ENCODE peak calls at places on chromosomes 12 and 14, in four cellular contexts. D is endothelial cell; T is stimulated activated naive CD8-positive, alpha-beta T cell treated with anti-CD3 and anti-CD28 coated beads, Interleukin-15, Interleukin-2, amounts not matched to agents 100 U/mL and 50 U/mL, for 24 hours; I is LoVo. F is an unnamed sample.

GRCh38 chr12:58313091-58313855 is 371.9 kb downstream of the ATP23 start:
- DNase-seq in D (no peak), T (no peak), I (no peak), F (no peak)

GRCh38 chr12:84599539-84599938 is 313.1 kb downstream of the SLC6A15 start:
- DNase-seq in D (no peak), T (no peak), I (peak; percentile 20), F (no peak)

GRCh38 chr12:131716282-131716681 is 5.4 kb downstream of the SFSWAP start:
- DNase-seq in D (no peak), T (no peak), I (no peak), F (no peak)

GRCh38 chr14:106309423-106309822 is 783.0 kb downstream of the TMEM121 start:
- DNase-seq in D (no peak), T (no peak), I (no peak), F (no peak)

GRCh38 chr14:99654235-99655000 is 9.5 kb downstream of the HHIPL1 start:
- DNase-seq in D (no peak), T (no peak), I (no peak), F (no peak)

GRCh38 chr14:54622189-54622958 is 55.4 kb downstream of the SAMD4A start:
- DNase-seq in D (no peak), T (peak; percentile 60), I (no peak), F (peak; percentile 76)

GRCh38 chr12:76706099-76706498 is 57.8 kb upstream of the ZDHHC17 start:
- DNase-seq in D (no peak), T (no peak), I (no peak), F (no peak)

GRCh38 chr14:67820428-67820881 is 876 bp downstream of the RAD51B start:
- DNase-seq in D (no peak), T (peak; percentile 33), I (peak; percentile 63), F (no peak)

GRCh38 chr14:96160913-96161310 is 43.7 kb upstream of the BDKRB2 start:
- DNase-seq in D (no peak), T (no peak), I (no peak), F (no peak)

GRCh38 chr14:66802962-66803361 is 295.0 kb downstream of the GPHN start:
- DNase-seq in D (no peak), T (no peak), I (no peak), F (no peak)

GRCh38 chr12:107404981-107405380 is 280.6 kb upstream of the PWP1 start:
- DNase-seq in D (peak; percentile 38), T (peak; percentile 43), I (peak; percentile 14), F (peak; percentile 19)

GRCh38 chr12:93870020-93870795 is 193.0 kb downstream of the CRADD start:
- DNase-seq in D (no peak), T (no peak), I (no peak), F (no peak)

GRCh38 chr14:34258318-34258717 is 203.7 kb downstream of the SPTSSA start:
- DNase-seq in D (no peak), T (no peak), I (no peak), F (no peak)

GRCh38 chr14:53567236-53567785 is 389.3 kb downstream of the BMP4 start:
- DNase-seq in D (no peak), T (no peak), I (no peak), F (no peak)

GRCh38 chr14:77281852-77282251 is 10.8 kb upstream of the NGB start:
- DNase-seq in D (no peak), T (no peak), I (no peak), F (no peak)

GRCh38 chr12:6347367-6348338 is 5.8 kb upstream of the TNFRSF1A start:
- DNase-seq in D (no peak), T (no peak), I (no peak), F (no peak)

GRCh38 chr12:26378721-26379120 is 183.3 kb downstream of the SSPN start:
- DNase-seq in D (peak; percentile 18), T (no peak), I (no peak), F (no peak)

GRCh38 chr14:72730468-72730867 is 163.4 kb downstream of the DPF3 start:
- DNase-seq in D (no peak), T (no peak), I (no peak), F (no peak)

GRCh38 chr12:69151254-69151751 is 88.1 kb upstream of the CPSF6 start:
- DNase-seq in D (no peak), T (no peak), I (peak; percentile 66), F (no peak)

GRCh38 chr12:67535176-67535575 is 113.4 kb upstream of the DYRK2 start:
- DNase-seq in D (no peak), T (no peak), I (no peak), F (no peak)

GRCh38 chr12:122327494-122328385 is 61.4 kb upstream of the VPS33A start:
- DNase-seq in D (no peak), T (no peak), I (no peak), F (no peak)

GRCh38 chr12:111596985-111597730 is 2.0 kb downstream of the ATXN2 start:
- DNase-seq in D (peak; percentile 47), T (peak; percentile 41), I (peak; percentile 48), F (peak; percentile 48)

F was measured in GM13977.